ENCODE peak calls at places on chromosomes 7 and 10, in nine cellular contexts. X is HepG2, K is HCT116, U is A549, I is tibial nerve, N is uterus, B is K562, O is GM12878, T is gastrocnemius medialis. R is an unnamed sample.

GRCh38 chr10:79374312-79375191 is 27.3 kb downstream of the PPIF start:
- DNase-seq in X (peak), K (peak), U (peak), I (peak), N (peak), B (peak), O (no peak), T (peak), R (peak)

GRCh38 chr7:7439564-7439963 is 96.1 kb downstream of the COL28A1 start:
- DNase-seq in X (no peak), K (no peak), U (no peak), I (no peak), N (no peak), B (no peak), O (no peak), T (no peak), R (no peak)

GRCh38 chr7:104980969-104981670 is 32.9 kb upstream of the KMT2E start:
- DNase-seq in X (peak), K (peak), U (peak), I (no peak), N (no peak), B (peak), O (no peak), T (no peak), R (no peak)

GRCh38 chr10:63166742-63167258 is 33.7 kb downstream of the NRBF2 start:
- DNase-seq in X (peak), K (peak), U (peak), I (no peak), N (peak), B (peak), O (peak), T (no peak), R (no peak)

GRCh38 chr7:76343294-76343930 is 15.4 kb downstream of the YWHAG start:
- DNase-seq in X (no peak), K (no peak), U (no peak), I (no peak), N (no peak), B (no peak), O (no peak), T (no peak), R (no peak)

GRCh38 chr7:124124201-124124600 is 91.3 kb upstream of the TMEM229A start:
- DNase-seq in X (no peak), K (no peak), U (no peak), I (no peak), N (no peak), B (no peak), O (no peak), T (no peak), R (no peak)

GRCh38 chr7:151086802-151087246 is 549 bp downstream of the AGAP3 start:
- DNase-seq in X (no peak), K (no peak), U (no peak), I (no peak), N (no peak), B (no peak), O (no peak), T (no peak), R (no peak)

GRCh38 chr7:81822811-81823210 is 53.0 kb upstream of the HGF start:
- DNase-seq in X (no peak), K (no peak), U (no peak), I (no peak), N (no peak), B (no peak), O (no peak), T (no peak), R (no peak)

GRCh38 chr10:31754803-31755624 is 173.6 kb downstream of the ARHGAP12 start:
- DNase-seq in X (peak), K (no peak), U (no peak), I (no peak), N (no peak), B (no peak), O (no peak), T (peak), R (no peak)

GRCh38 chr7:134750083-134751062 is 29.1 kb upstream of the CALD1 start:
- DNase-seq in X (peak), K (peak), U (peak), I (peak), N (peak), B (peak), O (no peak), T (peak), R (no peak)

GRCh38 chr7:104106106-104106505 is 101.7 kb downstream of the ORC5 start:
- DNase-seq in X (peak), K (no peak), U (no peak), I (no peak), N (no peak), B (no peak), O (no peak), T (no peak), R (no peak)

GRCh38 chr7:28065308-28065707 is 115.3 kb downstream of the JAZF1 start:
- DNase-seq in X (no peak), K (no peak), U (no peak), I (no peak), N (peak), B (no peak), O (no peak), T (no peak), R (no peak)

GRCh38 chr10:127452568-127452967 is 96.5 kb upstream of the NPS start:
- DNase-seq in X (no peak), K (no peak), U (no peak), I (no peak), N (no peak), B (no peak), O (no peak), T (no peak), R (no peak)

GRCh38 chr10:77846718-77847311 is 79.7 kb downstream of the DLG5 start:
- DNase-seq in X (peak), K (peak), U (peak), I (peak), N (peak), B (peak), O (no peak), T (peak), R (peak)

GRCh38 chr7:123230603-123231002 is 30.8 kb upstream of the SLC13A1 start:
- DNase-seq in X (no peak), K (no peak), U (no peak), I (no peak), N (no peak), B (no peak), O (no peak), T (no peak), R (no peak)

GRCh38 chr7:65840446-65840845 is 32.4 kb upstream of the VKORC1L1 start:
- DNase-seq in X (no peak), K (peak), U (no peak), I (no peak), N (no peak), B (no peak), O (peak), T (no peak), R (no peak)

GRCh38 chr10:6579904-6580278 is at the start of gene PRKCQ:
- DNase-seq in X (no peak), K (no peak), U (peak), I (no peak), N (no peak), B (no peak), O (no peak), T (no peak), R (no peak)

GRCh38 chr10:7107287-7107686 is 303.5 kb downstream of the SFMBT2 start:
- DNase-seq in X (no peak), K (no peak), U (no peak), I (no peak), N (no peak), B (no peak), O (no peak), T (no peak), R (no peak)

GRCh38 chr7:105664816-105665525 is 83.7 kb upstream of the EFCAB10 start:
- DNase-seq in X (peak), K (peak), U (peak), I (no peak), N (no peak), B (peak), O (no peak), T (no peak), R (no peak)

GRCh38 chr10:94963901-94964300 is 25.4 kb downstream of the CYP2C9 start:
- DNase-seq in X (peak), K (peak), U (peak), I (no peak), N (no peak), B (no peak), O (no peak), T (no peak), R (no peak)

GRCh38 chr10:27482984-27483956 is 20.8 kb upstream of the RAB18 start:
- DNase-seq in X (no peak), K (no peak), U (no peak), I (no peak), N (no peak), B (no peak), O (no peak), T (no peak), R (no peak)

GRCh38 chr7:128913856-128914565 is 3.5 kb upstream of the KCP start:
- DNase-seq in X (no peak), K (no peak), U (no peak), I (no peak), N (no peak), B (no peak), O (no peak), T (no peak), R (no peak)

GRCh38 chr7:37480642-37481041 is 32.0 kb upstream of the ELMO1 start:
- DNase-seq in X (no peak), K (no peak), U (no peak), I (peak), N (peak), B (no peak), O (no peak), T (no peak), R (peak)

GRCh38 chr10:124027306-124028050 is 65.9 kb downstream of the CHST15 start:
- DNase-seq in X (no peak), K (no peak), U (no peak), I (no peak), N (no peak), B (no peak), O (no peak), T (no peak), R (no peak)

GRCh38 chr10:132788180-132788830 is 2.4 kb upstream of the NKX6-2 start:
- DNase-seq in X (no peak), K (no peak), U (peak), I (no peak), N (no peak), B (no peak), O (no peak), T (no peak), R (no peak)

GRCh38 chr7:2719007-2719406 is 31.0 kb downstream of the AMZ1 start:
- DNase-seq in X (no peak), K (no peak), U (peak), I (no peak), N (no peak), B (peak), O (no peak), T (no peak), R (no peak)

GRCh38 chr7:107744345-107744750 is 406 bp downstream of the CBLL1 start:
- DNase-seq in X (no peak), K (no peak), U (no peak), I (no peak), N (no peak), B (no peak), O (no peak), T (no peak), R (no peak)

GRCh38 chr7:74299401-74299800 is 10.2 kb downstream of the CLIP2 start:
- DNase-seq in X (no peak), K (no peak), U (no peak), I (no peak), N (no peak), B (no peak), O (no peak), T (no peak), R (no peak)

GRCh38 chr7:107453388-107453787 is 16.5 kb upstream of the GPR22 start:
- DNase-seq in X (no peak), K (no peak), U (no peak), I (no peak), N (no peak), B (no peak), O (no peak), T (no peak), R (no peak)

GRCh38 chr7:55296070-55296469 is 69.1 kb upstream of the LANCL2 start:
- DNase-seq in X (no peak), K (no peak), U (no peak), I (no peak), N (no peak), B (no peak), O (no peak), T (no peak), R (peak)

DNA sequence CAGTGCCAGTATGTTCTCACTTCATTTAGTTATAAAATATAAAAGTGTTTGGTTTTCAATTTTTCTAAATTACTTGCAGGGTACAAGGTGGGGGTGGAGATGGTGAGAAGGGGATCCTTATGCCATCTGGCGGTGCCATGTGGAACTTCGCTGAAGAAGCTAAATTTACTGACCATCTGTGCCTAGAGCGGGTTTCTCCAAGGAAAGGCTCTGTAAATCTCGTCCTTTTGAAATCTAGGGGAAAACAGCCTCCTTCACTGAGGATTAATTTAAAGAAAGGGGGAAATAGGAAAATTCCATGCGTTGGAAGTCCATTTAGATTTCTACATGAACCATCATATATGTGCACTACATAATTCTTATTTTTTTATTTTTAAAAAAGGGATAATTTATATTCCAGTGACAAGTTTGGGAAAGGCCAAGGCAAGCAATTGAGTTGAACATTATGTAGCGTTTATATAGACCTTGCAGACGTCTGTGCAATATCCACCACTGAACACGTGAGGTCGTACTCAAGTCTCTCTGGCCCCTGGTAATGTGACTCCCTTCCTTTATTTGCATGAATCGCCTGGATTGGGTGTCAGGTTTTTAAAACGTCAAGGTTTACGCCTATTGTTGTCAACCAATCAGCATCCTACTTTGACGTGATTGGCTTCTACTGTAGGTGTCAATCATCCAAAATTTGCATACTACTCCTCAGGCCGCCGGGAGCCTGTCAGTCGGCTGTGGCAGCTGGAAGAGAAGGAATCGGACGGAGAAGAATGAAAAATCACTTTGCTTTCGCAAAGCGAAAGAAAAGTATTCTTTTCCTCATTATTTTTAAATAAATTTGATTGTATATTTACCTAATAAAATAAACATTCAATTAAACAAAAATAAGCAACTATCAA is 297.1 kb upstream of the NFE2L3 start:
- DNase-seq in X (peak), K (peak), U (peak), I (peak), N (peak), B (peak), O (no peak), T (peak), R (peak)
- TF ChIP-seq POLR2A in X (no peak), K (no peak), U (no peak), I (peak), N (peak), B (peak), O (no peak), T (peak), R (peak)

DNA sequence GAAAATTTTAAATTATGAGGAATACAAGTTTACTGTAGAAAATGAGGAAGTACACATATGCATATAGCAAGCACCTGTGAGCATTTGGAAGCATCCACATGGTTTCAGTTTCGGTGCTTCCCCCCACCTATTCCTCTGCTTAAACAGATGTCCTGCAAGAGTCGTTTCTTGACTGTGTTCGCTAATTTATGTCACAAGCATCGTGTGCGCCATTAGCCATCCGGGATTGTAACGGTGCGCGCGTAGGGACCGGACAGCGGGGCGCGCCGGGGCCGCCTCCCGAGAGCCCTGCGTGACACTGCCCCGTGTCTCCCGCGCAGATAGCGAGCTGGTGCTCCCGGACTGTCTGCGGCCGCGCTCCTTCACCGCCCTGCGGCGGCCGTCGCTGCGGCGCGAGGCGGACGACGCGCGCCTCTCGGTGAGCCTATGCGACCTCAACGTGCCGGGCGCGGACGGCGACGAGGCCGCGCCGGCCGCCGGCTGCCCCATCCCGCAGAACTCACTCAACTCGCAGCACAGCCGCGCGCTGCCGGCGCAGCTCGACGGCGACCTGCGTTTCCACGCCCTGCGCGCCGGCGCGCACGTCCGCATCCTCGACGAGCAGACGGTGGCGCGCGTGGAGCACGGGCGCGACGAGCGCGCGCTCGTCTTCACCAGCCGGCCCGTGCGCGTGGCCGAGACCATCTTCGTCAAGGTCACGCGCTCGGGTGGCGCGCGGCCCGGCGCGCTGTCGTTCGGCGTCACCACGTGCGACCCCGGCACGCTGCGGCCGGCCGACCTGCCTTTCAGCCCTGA is 90.9 kb downstream of the NEURL1 start:
- DNase-seq in X (no peak), K (no peak), U (no peak), I (no peak), N (no peak), B (no peak), O (no peak), T (no peak), R (no peak)
- TF ChIP-seq POLR2A in X (no peak), K (no peak), U (no peak), I (no peak), N (no peak), B (no peak), O (peak), T (no peak), R (no peak)

GRCh38 chr10:91409869-91410637 is at the start of gene HECTD2:
- DNase-seq in X (peak), K (peak), U (peak), I (peak), N (peak), B (peak), O (no peak), T (peak), R (peak)
- TF ChIP-seq POLR2A in X (peak), K (peak), U (peak), I (peak), N (peak), B (peak), O (peak), T (peak), R (peak)

DNA sequence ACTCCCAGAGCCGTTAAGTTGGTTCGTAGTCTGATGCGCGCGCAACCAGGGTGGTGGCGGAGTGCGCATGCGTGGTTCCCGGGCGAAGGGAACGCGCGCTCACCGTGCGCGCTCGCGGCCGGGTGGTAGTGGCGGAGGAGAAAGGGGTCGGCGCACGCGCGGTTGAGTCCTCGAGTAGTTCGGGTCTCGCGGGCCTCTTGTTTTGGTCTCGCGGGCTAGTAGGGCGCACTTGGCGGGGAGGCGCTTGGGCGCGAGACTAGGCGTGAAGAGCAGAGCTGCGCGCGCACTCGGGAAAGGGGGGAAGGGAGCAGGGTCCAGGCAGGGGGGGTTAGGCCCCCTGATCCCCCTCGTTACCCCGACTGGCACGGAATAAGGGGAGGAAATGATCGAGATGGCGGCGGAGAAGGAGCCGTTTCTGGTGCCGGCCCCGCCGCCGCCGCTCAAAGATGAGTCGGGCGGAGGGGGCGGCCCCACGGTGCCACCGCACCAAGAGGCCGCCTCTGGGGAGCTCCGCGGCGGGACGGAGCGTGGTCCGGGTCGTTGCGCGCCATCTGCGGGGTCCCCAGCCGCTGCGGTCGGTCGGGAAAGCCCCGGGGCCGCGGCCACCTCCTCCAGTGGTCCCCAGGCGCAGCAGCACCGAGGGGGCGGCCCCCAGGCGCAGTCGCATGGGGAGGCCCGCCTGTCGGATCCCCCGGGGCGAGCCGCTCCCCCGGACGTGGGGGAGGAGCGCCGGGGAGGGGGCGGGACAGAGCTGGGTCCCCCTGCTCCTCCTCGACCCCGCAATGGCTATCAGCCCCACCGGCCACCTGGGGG is at the start of gene MEPCE:
- DNase-seq in X (peak), K (peak), U (peak), I (peak), N (peak), B (peak), O (peak), T (peak), R (peak)
- TF ChIP-seq POLR2A in X (no peak), K (peak), U (peak), I (peak), N (peak), B (peak), O (peak), T (peak), R (no peak)

GRCh38 chr7:32952876-32953275 is 4.4 kb upstream of the FKBP9 start:
- DNase-seq in X (no peak), K (no peak), U (no peak), I (no peak), N (no peak), B (no peak), O (no peak), T (no peak), R (no peak)

GRCh38 chr7:32958046-32959025 is 1.1 kb downstream of the FKBP9 start:
- DNase-seq in X (peak), K (no peak), U (no peak), I (peak), N (peak), B (no peak), O (no peak), T (peak), R (no peak)

DNA sequence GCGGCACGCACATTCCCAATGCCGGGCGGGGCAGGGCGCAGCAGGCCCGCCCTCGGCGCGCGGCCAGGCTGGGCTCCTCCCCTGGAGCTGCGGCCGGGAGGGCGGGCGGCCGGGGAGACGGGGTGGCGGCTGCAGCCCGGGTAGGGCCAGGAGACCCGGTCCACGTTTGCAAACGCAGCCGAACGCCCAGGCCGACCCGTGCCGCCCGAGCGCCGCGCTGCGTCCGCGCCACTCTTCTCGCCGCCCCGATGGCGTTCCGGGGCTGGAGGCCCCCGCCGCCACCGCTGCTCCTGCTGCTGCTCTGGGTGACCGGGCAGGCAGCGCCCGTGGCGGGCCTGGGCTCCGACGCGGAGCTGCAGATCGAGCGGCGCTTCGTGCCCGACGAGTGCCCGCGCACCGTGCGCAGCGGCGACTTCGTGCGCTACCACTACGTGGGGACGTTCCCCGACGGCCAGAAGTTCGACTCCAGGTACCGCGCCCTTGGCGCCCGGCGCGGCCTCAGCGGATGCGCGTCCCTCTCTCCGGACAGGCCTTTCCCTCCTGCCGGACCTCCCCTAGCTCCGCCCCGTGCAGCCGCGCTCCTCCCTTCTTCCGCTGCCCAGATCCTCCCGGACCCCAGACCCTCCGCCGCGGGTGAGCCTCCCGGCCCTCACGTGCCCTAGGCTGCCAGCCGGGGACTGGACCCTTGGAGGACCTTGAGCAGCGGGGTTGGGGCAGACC is at the start of gene FKBP9:
- DNase-seq in X (peak), K (no peak), U (peak), I (peak), N (peak), B (peak), O (no peak), T (peak), R (peak)
- TF ChIP-seq POLR2A in X (peak), K (peak), U (peak), I (no peak), N (peak), B (peak), O (peak), T (peak), R (no peak)

GRCh38 chr7:130278892-130279690 is 12.4 kb downstream of the CPA2 start:
- DNase-seq in X (no peak), K (no peak), U (no peak), I (no peak), N (no peak), B (no peak), O (no peak), T (no peak), R (no peak)
- TF ChIP-seq POLR2A in X (no peak), K (no peak), U (no peak), I (no peak), N (no peak), B (no peak), O (no peak), T (no peak), R (no peak)